ENCODE peak calls at places on chromosomes 2 and 18, in four cellular contexts. D is activated CD4-positive, alpha-beta T cell treated with anti-CD3 and anti-CD28 coated beads, Interleukin-2, amount 50 U/mL, for 1 hour; S is Caki2; X is stimulated activated CD4-positive, alpha-beta T cell treated with anti-CD3 and anti-CD28 coated beads, Interleukin-2, amount 100 ng/mL, for 48 hours. K is an unnamed sample.

GRCh38 chr2:226118471-226119429 is 680.9 kb downstream of the IRS1 start:
- DNase-seq in D (no peak), S (peak), X (no peak), K (no peak)

GRCh38 chr2:163703386-163703785 is 32.4 kb downstream of the FIGN start:
- DNase-seq in S (no peak), D (no peak), X (no peak), K (no peak)

GRCh38 chr2:167785606-167786005 is 461.8 kb downstream of the STK39 start:
- DNase-seq in S (peak), X (no peak), D (no peak), K (no peak)

GRCh38 chr18:55781481-55781957 is 193.5 kb upstream of the TCF4 start:
- DNase-seq in S (peak), D (no peak), X (no peak), K (peak)

GRCh38 chr2:78940998-78941397 is 84.5 kb upstream of the REG3G start:
- DNase-seq in D (no peak), S (no peak), X (no peak), K (no peak)

GRCh38 chr2:6576312-6576711 is 289.4 kb downstream of the CMPK2 start:
- DNase-seq in X (no peak), S (no peak), D (no peak), K (no peak)

GRCh38 chr18:14914771-14915170 is 166.8 kb downstream of the ANKRD30B start:
- DNase-seq in S (no peak), D (no peak), X (no peak), K (no peak)

GRCh38 chr2:11930211-11930761 is 183.9 kb downstream of the LPIN1 start:
- DNase-seq in S (no peak), X (no peak), D (no peak), K (no peak)

GRCh38 chr2:121255363-121255762 is 29.6 kb downstream of the TFCP2L1 start:
- DNase-seq in S (no peak), X (no peak), D (no peak), K (no peak)

GRCh38 chr2:46842876-46843275 is 72.7 kb downstream of the MCFD2 start:
- DNase-seq in D (no peak), S (no peak), X (no peak), K (no peak)

GRCh38 chr2:11042841-11043240 is 112.4 kb upstream of the SLC66A3 start:
- DNase-seq in D (no peak), X (no peak), S (no peak), K (no peak)

GRCh38 chr18:39806519-39806918 is 2148.5 kb upstream of the PIK3C3 start:
- DNase-seq in S (no peak), D (no peak), X (no peak), K (no peak)

GRCh38 chr2:164620873-164621760 is at the start of gene GRB14:
- DNase-seq in D (no peak), X (no peak), S (peak), K (no peak)

GRCh38 chr2:198807131-198807530 is 650.6 kb downstream of the SATB2 start:
- DNase-seq in X (no peak), D (no peak), S (no peak), K (no peak)

GRCh38 chr2:32632089-32632488 is 4.2 kb downstream of the TTC27 start:
- DNase-seq in S (peak), X (peak), D (no peak), K (no peak)